ENCODE peak calls at places on chromosome 16, in five cellular contexts. X is fibroblast of lung, A is ovary, J is Peyer's patch, H is PC-3. T is an unnamed sample. For H3K9me3, the result is how much of the 10 kb centered on the place peaks cover.

GRCh38 chr16:48561960-48562393 is 48.0 kb downstream of the N4BP1 start:
- DNase-seq in X (peak), A (no peak), J (no peak), H (no peak), T (no peak)

GRCh38 chr16:10729104-10729503 is 14.5 kb upstream of the NUBP1 start:
- DNase-seq in X (no peak), A (no peak), J (no peak), H (no peak), T (no peak)

GRCh38 chr16:1991588-1992474 is 2.1 kb downstream of the SYNGR3 start:
- DNase-seq in X (peak), A (peak), J (peak), H (peak), T (no peak)

GRCh38 chr16:19704321-19705130 is 13.5 kb downstream of the KNOP1 start:
- DNase-seq in X (peak), A (peak), J (no peak), H (peak), T (no peak)

GRCh38 chr16:17377360-17378324 is 93.1 kb downstream of the XYLT1 start:
- DNase-seq in X (no peak), A (no peak), J (no peak), H (no peak), T (no peak)

GRCh38 chr16:83513006-83513755 is 294.6 kb upstream of the HSBP1 start:
- DNase-seq in X (peak), A (no peak), J (no peak), H (peak), T (no peak)

GRCh38 chr16:88306411-88306810 is 76.3 kb upstream of the ZNF469 start:
- DNase-seq in X (no peak), A (no peak), J (no peak), H (no peak), T (no peak)

GRCh38 chr16:56334761-56335160 is 90.6 kb downstream of the AMFR start:
- DNase-seq in X (no peak), A (no peak), J (no peak), H (no peak), T (no peak)

GRCh38 chr16:3383045-3383448 is 17.8 kb downstream of the ZSCAN32 start:
- DNase-seq in X (no peak), A (no peak), J (no peak), H (no peak), T (no peak)
- H3K9me3 ChIP-seq in X (under half), A (half or more), J (half or more), H (under half), T (under half)

GRCh38 chr16:28835864-28836760 is 10.0 kb downstream of the TUFM start:
- DNase-seq in X (no peak), A (no peak), J (no peak), H (no peak), T (no peak)
- H3K4me3 ChIP-seq in X (no peak), A (no peak), J (no peak), H (no peak), T (no peak)

GRCh38 chr16:15811778-15812750 is 44.8 kb downstream of the MYH11 start:
- DNase-seq in X (peak), A (no peak), J (no peak), H (peak), T (peak)
- H3K27ac ChIP-seq in X (peak), A (peak), J (no peak), H (peak), T (no peak)

DNA sequence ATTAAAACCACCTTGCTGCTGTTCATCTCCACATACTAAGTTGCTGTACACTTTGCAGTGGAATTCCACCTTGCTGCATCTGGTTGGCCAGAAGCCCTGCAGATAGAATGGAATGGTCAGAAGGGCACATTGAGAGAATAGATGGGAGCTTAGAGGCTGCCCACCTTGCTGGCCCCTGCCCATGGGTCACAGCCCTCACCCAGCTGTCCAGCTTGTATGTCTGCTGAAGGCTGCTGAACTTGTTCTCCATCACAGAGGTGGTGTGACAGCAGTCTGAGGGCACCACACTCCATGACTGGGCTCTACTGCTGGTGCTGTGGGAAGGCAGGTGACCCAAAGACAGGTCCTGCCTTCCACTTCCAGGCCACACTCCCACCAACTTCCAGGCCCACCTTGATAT is 1755.4 kb downstream of the TP53TG3F start:
- DNase-seq in X (no peak), A (no peak), J (no peak), H (no peak), T (no peak)
- H3K9me3 ChIP-seq in X (under half), A (under half), J (under half), H (under half), T (under half)

DNA sequence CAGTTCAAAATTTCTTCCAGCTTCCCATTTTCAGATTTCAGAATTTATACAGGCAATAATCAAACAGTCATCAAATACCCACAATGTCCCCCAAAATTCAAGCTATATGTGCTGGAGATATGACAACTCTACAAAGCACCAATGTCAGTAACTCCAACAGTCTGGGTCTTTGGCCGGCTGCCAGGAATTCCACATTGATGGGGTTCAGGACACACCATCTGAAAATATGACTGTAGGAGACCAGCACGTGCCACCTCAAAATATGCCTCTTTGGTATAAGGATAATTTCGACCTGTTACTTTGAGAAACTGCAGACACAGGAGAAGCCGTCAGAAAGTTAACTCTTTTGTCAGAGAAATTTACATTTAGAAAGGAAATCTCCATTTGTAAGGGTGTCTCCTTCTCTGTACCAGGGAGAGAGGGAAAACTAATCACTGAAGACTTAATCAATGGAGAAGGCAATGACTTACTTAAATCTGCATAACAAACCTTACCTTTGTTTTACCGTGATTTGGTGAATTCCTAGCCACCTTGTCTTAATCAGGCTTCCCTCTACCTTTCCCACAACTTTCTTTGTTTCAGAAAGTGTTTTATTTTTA is 594.3 kb upstream of the CDH5 start:
- DNase-seq in X (no peak), A (no peak), J (no peak), H (no peak), T (no peak)
- H3K4me3 ChIP-seq in X (no peak), A (no peak), J (no peak), H (no peak), T (no peak)

GRCh38 chr16:57713596-57713995 is 19.0 kb downstream of the DRC7 start:
- DNase-seq in X (no peak), A (no peak), J (no peak), H (no peak), T (no peak)

GRCh38 chr16:57708168-57708567 is 13.6 kb downstream of the DRC7 start:
- DNase-seq in X (no peak), A (no peak), J (no peak), H (no peak), T (no peak)

GRCh38 chr16:57709663-57710062 is 15.1 kb downstream of the DRC7 start:
- DNase-seq in X (no peak), A (no peak), J (no peak), H (no peak), T (no peak)

GRCh38 chr16:57711331-57711730 is 16.7 kb downstream of the DRC7 start:
- DNase-seq in X (no peak), A (no peak), J (no peak), H (no peak), T (no peak)

GRCh38 chr16:57711993-57712392 is 17.4 kb downstream of the DRC7 start:
- DNase-seq in X (no peak), A (no peak), J (no peak), H (no peak), T (no peak)
- H3K27ac ChIP-seq in X (no peak), A (no peak), J (no peak), H (no peak), T (no peak)

GRCh38 chr16:31764103-31764502 is 109.5 kb upstream of the ZNF267 start:
- DNase-seq in X (no peak), A (no peak), J (no peak), H (no peak), T (no peak)
- H3K9me3 ChIP-seq in X (under half), A (under half), J (half or more), H (under half), T (under half)